ENCODE peak calls at places on chromosomes 13 and 19, in six cellular contexts. One of them, this sample, is unnamed. For H3K36me3, the result is how much of the 10 kb centered on the place peaks cover.

GRCh38 chr19:45505151-45505995 is 1.9 kb upstream of the VASP start:
- DNase-seq in psoas muscle: no peak
- DNase-seq in mucosa of descending colon: no peak
- DNase-seq in GM12878: no peak
- DNase-seq in iPS DF 6.9: no peak
- DNase-seq in uterus: no peak
- DNase-seq in this sample: no peak

GRCh38 chr13:113907637-113908617 is 44.1 kb upstream of the GAS6 start:
- DNase-seq in psoas muscle: no peak
- DNase-seq in mucosa of descending colon: peak
- DNase-seq in GM12878: no peak
- DNase-seq in iPS DF 6.9: no peak
- DNase-seq in uterus: peak
- DNase-seq in this sample: no peak

GRCh38 chr13:27659466-27659865 is 37.8 kb downstream of the POLR1D start:
- DNase-seq in psoas muscle: no peak
- DNase-seq in mucosa of descending colon: no peak
- DNase-seq in GM12878: no peak
- DNase-seq in iPS DF 6.9: no peak
- DNase-seq in uterus: no peak
- DNase-seq in this sample: no peak

GRCh38 chr19:18401580-18402112 is 4.2 kb upstream of the LRRC25 start:
- DNase-seq in psoas muscle: peak
- DNase-seq in mucosa of descending colon: peak
- DNase-seq in GM12878: no peak
- DNase-seq in iPS DF 6.9: no peak
- DNase-seq in uterus: no peak
- DNase-seq in this sample: no peak

GRCh38 chr19:18507021-18507726 is 14.7 kb downstream of the ELL start:
- DNase-seq in psoas muscle: peak
- DNase-seq in mucosa of descending colon: peak
- DNase-seq in GM12878: no peak
- DNase-seq in iPS DF 6.9: no peak
- DNase-seq in uterus: no peak
- DNase-seq in this sample: no peak

GRCh38 chr13:110485604-110486003 is 75.9 kb downstream of the RAB20 start:
- DNase-seq in psoas muscle: no peak
- DNase-seq in mucosa of descending colon: no peak
- DNase-seq in GM12878: no peak
- DNase-seq in iPS DF 6.9: peak
- DNase-seq in uterus: no peak
- DNase-seq in this sample: no peak

GRCh38 chr13:104024416-104025170 is 958.4 kb upstream of the SLC10A2 start:
- DNase-seq in psoas muscle: no peak
- DNase-seq in mucosa of descending colon: no peak
- DNase-seq in GM12878: no peak
- DNase-seq in iPS DF 6.9: no peak
- DNase-seq in uterus: no peak
- DNase-seq in this sample: no peak

GRCh38 chr13:98853791-98854191 is 101.3 kb upstream of the SLC15A1 start:
- DNase-seq in psoas muscle: peak
- DNase-seq in mucosa of descending colon: peak
- DNase-seq in GM12878: peak
- DNase-seq in iPS DF 6.9: no peak
- DNase-seq in uterus: no peak
- DNase-seq in this sample: no peak

GRCh38 chr19:13275016-13275722 is 125.0 kb downstream of the IER2 start:
- DNase-seq in psoas muscle: no peak
- DNase-seq in mucosa of descending colon: no peak
- DNase-seq in GM12878: no peak
- DNase-seq in iPS DF 6.9: no peak
- DNase-seq in uterus: no peak
- DNase-seq in this sample: no peak

GRCh38 chr19:43362179-43362578 is 8.7 kb downstream of the CD177 start:
- DNase-seq in psoas muscle: no peak
- DNase-seq in mucosa of descending colon: no peak
- DNase-seq in GM12878: no peak
- DNase-seq in iPS DF 6.9: no peak
- DNase-seq in uterus: no peak
- DNase-seq in this sample: no peak

GRCh38 chr13:99056381-99057014 is 78.6 kb upstream of the DOCK9 start:
- DNase-seq in psoas muscle: no peak
- DNase-seq in mucosa of descending colon: no peak
- DNase-seq in GM12878: no peak
- DNase-seq in iPS DF 6.9: no peak
- DNase-seq in uterus: no peak
- DNase-seq in this sample: no peak

GRCh38 chr13:103694033-103694432 is 627.8 kb upstream of the SLC10A2 start:
- DNase-seq in psoas muscle: no peak
- DNase-seq in mucosa of descending colon: no peak
- DNase-seq in GM12878: no peak
- DNase-seq in iPS DF 6.9: peak
- DNase-seq in uterus: no peak
- DNase-seq in this sample: no peak

DNA sequence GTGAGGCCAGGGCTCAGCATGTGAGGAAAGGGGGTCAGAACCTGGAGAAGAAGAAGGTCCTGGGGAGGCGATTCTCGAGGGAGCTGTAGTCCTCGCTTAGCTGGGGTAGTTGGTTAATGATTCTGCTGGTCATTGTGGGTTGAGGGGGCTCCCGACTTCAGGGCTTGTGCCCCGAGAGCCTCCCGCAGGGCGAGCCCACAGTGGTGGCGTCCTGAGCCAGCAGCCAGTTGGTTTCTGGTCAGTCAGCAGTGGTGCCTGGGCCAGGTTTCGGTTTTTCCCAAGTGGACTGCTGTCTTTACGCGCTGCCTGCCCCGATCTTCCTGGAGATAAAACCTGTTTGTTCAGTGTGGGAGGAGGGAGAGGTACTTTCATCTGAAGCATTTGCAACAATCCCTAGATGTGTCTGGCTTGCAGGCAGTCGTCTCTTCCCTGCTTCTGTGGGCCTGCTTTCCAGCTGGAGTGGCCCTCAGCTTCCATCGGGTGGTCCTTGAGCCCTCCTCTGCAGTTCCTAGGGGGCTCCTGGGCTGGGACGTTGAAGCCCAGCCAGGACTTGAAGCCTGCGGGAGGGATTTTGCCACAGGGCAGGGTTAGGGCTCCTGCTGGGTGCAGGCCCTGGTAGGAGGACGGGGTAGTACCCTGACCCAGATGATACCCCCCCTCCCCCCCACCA is 3.2 kb downstream of the PTBP1 start:
- DNase-seq in psoas muscle: no peak
- DNase-seq in mucosa of descending colon: peak
- DNase-seq in GM12878: no peak
- DNase-seq in iPS DF 6.9: no peak
- DNase-seq in uterus: peak
- DNase-seq in this sample: no peak
- H3K36me3 ChIP-seq in psoas muscle: under half
- H3K36me3 ChIP-seq in mucosa of descending colon: under half
- H3K36me3 ChIP-seq in GM12878: half or more
- H3K36me3 ChIP-seq in iPS DF 6.9: under half
- H3K36me3 ChIP-seq in uterus: under half
- H3K36me3 ChIP-seq in this sample: half or more

DNA sequence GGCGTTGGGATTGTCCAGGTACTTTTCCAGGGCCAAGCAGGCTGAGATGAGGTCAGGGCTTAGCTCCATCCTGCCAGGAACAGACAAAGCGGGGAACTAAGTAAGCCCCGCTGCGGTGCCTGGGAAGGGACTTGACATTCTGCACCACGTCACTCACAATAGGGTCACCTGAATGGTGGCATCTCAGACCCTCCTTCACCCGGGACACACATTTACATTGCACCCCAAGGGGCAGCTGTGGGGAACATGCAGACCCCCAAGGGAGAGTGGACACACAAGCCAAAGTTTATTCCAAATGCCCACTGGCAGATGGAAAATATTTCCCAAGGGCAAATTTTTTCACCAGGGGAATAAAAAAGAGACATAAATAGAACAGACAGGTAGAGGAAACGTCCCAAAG is 20.3 kb upstream of the SPC24 start:
- DNase-seq in psoas muscle: no peak
- DNase-seq in mucosa of descending colon: no peak
- DNase-seq in GM12878: no peak
- DNase-seq in iPS DF 6.9: no peak
- DNase-seq in uterus: no peak
- DNase-seq in this sample: no peak
- H3K36me3 ChIP-seq in psoas muscle: half or more
- H3K36me3 ChIP-seq in mucosa of descending colon: under half
- H3K36me3 ChIP-seq in GM12878: under half
- H3K36me3 ChIP-seq in iPS DF 6.9: under half
- H3K36me3 ChIP-seq in uterus: under half
- H3K36me3 ChIP-seq in this sample: under half

GRCh38 chr19:58429745-58430144 is 10.2 kb downstream of the ZNF132 start:
- DNase-seq in psoas muscle: no peak
- DNase-seq in mucosa of descending colon: no peak
- DNase-seq in GM12878: no peak
- DNase-seq in iPS DF 6.9: no peak
- DNase-seq in uterus: no peak
- DNase-seq in this sample: no peak
- H3K36me3 ChIP-seq in psoas muscle: under half
- H3K36me3 ChIP-seq in mucosa of descending colon: under half
- H3K36me3 ChIP-seq in GM12878: under half
- H3K36me3 ChIP-seq in iPS DF 6.9: under half
- H3K36me3 ChIP-seq in uterus: under half
- H3K36me3 ChIP-seq in this sample: under half

DNA sequence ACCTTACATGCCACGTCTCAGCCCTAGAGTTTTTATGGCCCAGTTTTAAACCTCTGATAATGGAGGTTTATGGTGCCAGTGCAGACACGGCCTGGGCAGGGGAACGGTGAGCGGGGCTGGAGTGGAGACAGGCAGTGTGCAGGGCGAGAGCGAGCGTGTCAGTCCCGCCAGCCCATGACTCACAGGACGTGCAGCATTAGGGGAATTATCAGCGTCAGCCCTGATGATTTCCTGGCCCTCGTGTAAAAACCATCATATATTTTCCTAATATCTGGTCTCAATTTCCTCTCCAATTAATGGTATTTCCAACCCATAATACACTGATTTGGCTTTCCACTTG is 104.6 kb upstream of the VSTM2B start:
- DNase-seq in psoas muscle: no peak
- DNase-seq in mucosa of descending colon: no peak
- DNase-seq in GM12878: no peak
- DNase-seq in iPS DF 6.9: no peak
- DNase-seq in uterus: no peak
- DNase-seq in this sample: no peak
- H3K36me3 ChIP-seq in psoas muscle: under half
- H3K36me3 ChIP-seq in mucosa of descending colon: under half
- H3K36me3 ChIP-seq in GM12878: under half
- H3K36me3 ChIP-seq in iPS DF 6.9: under half
- H3K36me3 ChIP-seq in uterus: under half
- H3K36me3 ChIP-seq in this sample: under half

GRCh38 chr19:3770136-3771032 is 1.6 kb downstream of the RAX2 start:
- DNase-seq in psoas muscle: no peak
- DNase-seq in mucosa of descending colon: no peak
- DNase-seq in GM12878: no peak
- DNase-seq in iPS DF 6.9: no peak
- DNase-seq in uterus: no peak
- DNase-seq in this sample: no peak

GRCh38 chr19:3767050-3767449 is 4.6 kb downstream of the MRPL54 start:
- DNase-seq in psoas muscle: peak
- DNase-seq in mucosa of descending colon: no peak
- DNase-seq in GM12878: no peak
- DNase-seq in iPS DF 6.9: no peak
- DNase-seq in uterus: no peak
- DNase-seq in this sample: no peak

GRCh38 chr19:3768015-3768747 is 3.8 kb downstream of the RAX2 start:
- DNase-seq in psoas muscle: no peak
- DNase-seq in mucosa of descending colon: no peak
- DNase-seq in GM12878: no peak
- DNase-seq in iPS DF 6.9: no peak
- DNase-seq in uterus: no peak
- DNase-seq in this sample: no peak

GRCh38 chr19:3769494-3769893 is 2.5 kb downstream of the RAX2 start:
- DNase-seq in psoas muscle: no peak
- DNase-seq in mucosa of descending colon: no peak
- DNase-seq in GM12878: no peak
- DNase-seq in iPS DF 6.9: no peak
- DNase-seq in uterus: no peak
- DNase-seq in this sample: no peak

GRCh38 chr19:3768748-3769099 is 3.3 kb downstream of the RAX2 start:
- DNase-seq in psoas muscle: no peak
- DNase-seq in mucosa of descending colon: no peak
- DNase-seq in GM12878: no peak
- DNase-seq in iPS DF 6.9: no peak
- DNase-seq in uterus: no peak
- DNase-seq in this sample: no peak
- H3K36me3 ChIP-seq in psoas muscle: half or more
- H3K36me3 ChIP-seq in mucosa of descending colon: under half
- H3K36me3 ChIP-seq in GM12878: under half
- H3K36me3 ChIP-seq in iPS DF 6.9: under half
- H3K36me3 ChIP-seq in uterus: under half
- H3K36me3 ChIP-seq in this sample: under half

GRCh38 chr19:35896643-35897040 is 3.7 kb downstream of the NFKBID start:
- DNase-seq in psoas muscle: no peak
- DNase-seq in mucosa of descending colon: no peak
- DNase-seq in GM12878: no peak
- DNase-seq in iPS DF 6.9: no peak
- DNase-seq in uterus: no peak
- DNase-seq in this sample: no peak
- H3K36me3 ChIP-seq in psoas muscle: under half
- H3K36me3 ChIP-seq in mucosa of descending colon: under half
- H3K36me3 ChIP-seq in GM12878: under half
- H3K36me3 ChIP-seq in iPS DF 6.9: under half
- H3K36me3 ChIP-seq in uterus: under half
- H3K36me3 ChIP-seq in this sample: under half

DNA sequence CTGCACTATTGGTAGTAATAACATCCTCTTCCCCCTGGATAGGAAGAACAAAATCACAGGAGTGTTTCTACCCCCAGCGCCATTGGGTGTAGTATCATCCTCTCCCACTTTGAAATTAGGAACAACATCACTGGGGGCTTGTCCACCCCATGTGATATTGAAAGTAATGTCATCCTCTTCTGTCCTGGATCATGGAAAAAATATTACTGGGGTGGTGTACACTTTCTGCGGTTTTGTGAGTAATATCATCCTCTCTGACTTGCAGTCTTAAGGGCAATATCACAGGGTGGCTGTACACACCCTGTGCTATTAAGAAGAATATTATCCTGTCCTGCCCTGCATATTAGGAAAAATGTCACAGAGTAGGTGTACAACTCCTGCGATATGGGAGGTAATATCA is 4.9 kb upstream of the RGCC start:
- DNase-seq in psoas muscle: no peak
- DNase-seq in mucosa of descending colon: no peak
- DNase-seq in GM12878: no peak
- DNase-seq in iPS DF 6.9: no peak
- DNase-seq in uterus: no peak
- DNase-seq in this sample: no peak
- H3K36me3 ChIP-seq in psoas muscle: under half
- H3K36me3 ChIP-seq in mucosa of descending colon: under half
- H3K36me3 ChIP-seq in GM12878: under half
- H3K36me3 ChIP-seq in iPS DF 6.9: under half
- H3K36me3 ChIP-seq in uterus: under half
- H3K36me3 ChIP-seq in this sample: under half

DNA sequence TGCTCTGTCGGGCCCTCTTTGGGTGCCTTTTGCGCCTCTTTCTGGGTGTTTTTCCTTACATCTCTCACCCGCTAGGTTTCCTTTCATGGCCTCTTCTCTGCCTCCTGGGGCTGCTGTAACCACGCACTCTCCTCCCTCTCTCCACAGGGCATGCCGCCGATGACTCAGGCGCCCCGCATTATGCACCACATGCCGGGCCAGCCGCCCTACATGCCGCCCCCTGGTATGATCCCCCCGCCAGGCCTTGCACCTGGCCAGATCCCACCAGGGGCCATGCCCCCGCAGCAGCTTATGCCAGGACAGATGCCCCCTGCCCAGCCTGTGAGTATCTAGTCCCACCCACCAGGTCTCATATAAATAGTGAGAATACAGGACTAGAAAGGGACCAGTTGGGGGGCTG is 11.8 kb downstream of the SNRPA start:
- DNase-seq in psoas muscle: no peak
- DNase-seq in mucosa of descending colon: no peak
- DNase-seq in GM12878: no peak
- DNase-seq in iPS DF 6.9: no peak
- DNase-seq in uterus: no peak
- DNase-seq in this sample: no peak
- H3K36me3 ChIP-seq in psoas muscle: half or more
- H3K36me3 ChIP-seq in mucosa of descending colon: under half
- H3K36me3 ChIP-seq in GM12878: half or more
- H3K36me3 ChIP-seq in iPS DF 6.9: half or more
- H3K36me3 ChIP-seq in uterus: under half
- H3K36me3 ChIP-seq in this sample: half or more

This sample was measured in esophagus squamous epithelium.